ENCODE peak calls at places on chromosomes 6 and 20, in four cellular contexts. One of them, this sample, is unnamed. For H3K4me1, the result is how much of the 10 kb centered on the place peaks cover.

GRCh38 chr6:46411798-46412197 is 79.5 kb downstream of the RCAN2 start:
- DNase-seq in ovary: no peak
- DNase-seq in stomach: no peak
- DNase-seq in heart left ventricle: no peak
- DNase-seq in this sample: no peak

GRCh38 chr20:32539063-32539816 is 45.9 kb downstream of the NOL4L start:
- DNase-seq in ovary: no peak
- DNase-seq in stomach: no peak
- DNase-seq in heart left ventricle: no peak
- DNase-seq in this sample: no peak

GRCh38 chr20:35796556-35796955 is 24.7 kb downstream of the PHF20 start:
- DNase-seq in ovary: no peak
- DNase-seq in stomach: no peak
- DNase-seq in heart left ventricle: no peak
- DNase-seq in this sample: no peak

GRCh38 chr6:14658909-14659561 is 541.5 kb downstream of the CD83 start:
- DNase-seq in ovary: no peak
- DNase-seq in stomach: no peak
- DNase-seq in heart left ventricle: no peak
- DNase-seq in this sample: no peak

GRCh38 chr6:125271486-125272159 is 30.1 kb downstream of the HDDC2 start:
- DNase-seq in ovary: no peak
- DNase-seq in stomach: no peak
- DNase-seq in heart left ventricle: no peak
- DNase-seq in this sample: no peak

GRCh38 chr6:6701864-6702263 is 113.3 kb downstream of the LY86 start:
- DNase-seq in ovary: no peak
- DNase-seq in stomach: no peak
- DNase-seq in heart left ventricle: no peak
- DNase-seq in this sample: peak

GRCh38 chr20:41927189-41927588 is 309.0 kb upstream of the CHD6 start:
- DNase-seq in ovary: no peak
- DNase-seq in stomach: no peak
- DNase-seq in heart left ventricle: no peak
- DNase-seq in this sample: no peak

GRCh38 chr20:34773726-34774125 is 51.7 kb downstream of the NCOA6 start:
- DNase-seq in ovary: no peak
- DNase-seq in stomach: no peak
- DNase-seq in heart left ventricle: no peak
- DNase-seq in this sample: no peak

GRCh38 chr6:154070657-154071056 is 31.6 kb downstream of the OPRM1 start:
- DNase-seq in ovary: no peak
- DNase-seq in stomach: no peak
- DNase-seq in heart left ventricle: no peak
- DNase-seq in this sample: no peak

GRCh38 chr6:135176464-135176863 is 4.6 kb upstream of the MYB start:
- DNase-seq in ovary: no peak
- DNase-seq in stomach: no peak
- DNase-seq in heart left ventricle: no peak
- DNase-seq in this sample: no peak

GRCh38 chr6:44594471-44594870 is 207.0 kb downstream of the CDC5L start:
- DNase-seq in ovary: no peak
- DNase-seq in stomach: no peak
- DNase-seq in heart left ventricle: no peak
- DNase-seq in this sample: no peak

GRCh38 chr6:119173249-119174084 is 95.0 kb upstream of the FAM184A start:
- DNase-seq in ovary: no peak
- DNase-seq in stomach: no peak
- DNase-seq in heart left ventricle: no peak
- DNase-seq in this sample: no peak

GRCh38 chr20:25042531-25043498 is 15.1 kb downstream of the ACSS1 start:
- DNase-seq in ovary: no peak
- DNase-seq in stomach: peak
- DNase-seq in heart left ventricle: peak
- DNase-seq in this sample: no peak

GRCh38 chr6:119461187-119461586 is 111.6 kb upstream of the MAN1A1 start:
- DNase-seq in ovary: no peak
- DNase-seq in stomach: no peak
- DNase-seq in heart left ventricle: no peak
- DNase-seq in this sample: no peak

GRCh38 chr20:63703976-63704748 is 3.6 kb downstream of the ARFRP1 start:
- DNase-seq in ovary: no peak
- DNase-seq in stomach: no peak
- DNase-seq in heart left ventricle: no peak
- DNase-seq in this sample: no peak

GRCh38 chr6:160042014-160042773 is 73.3 kb downstream of the IGF2R start:
- DNase-seq in ovary: no peak
- DNase-seq in stomach: no peak
- DNase-seq in heart left ventricle: no peak
- DNase-seq in this sample: no peak

GRCh38 chr6:111238464-111239119 is 151.3 kb downstream of the SLC16A10 start:
- DNase-seq in ovary: no peak
- DNase-seq in stomach: no peak
- DNase-seq in heart left ventricle: no peak
- DNase-seq in this sample: no peak

GRCh38 chr20:44176833-44177533 is 10.0 kb downstream of the JPH2 start:
- DNase-seq in ovary: no peak
- DNase-seq in stomach: peak
- DNase-seq in heart left ventricle: peak
- DNase-seq in this sample: no peak

GRCh38 chr20:52318601-52319000 is 127.0 kb upstream of the ZFP64 start:
- DNase-seq in ovary: no peak
- DNase-seq in stomach: no peak
- DNase-seq in heart left ventricle: no peak
- DNase-seq in this sample: no peak

GRCh38 chr6:40688214-40688761 is 101.1 kb upstream of the LRFN2 start:
- DNase-seq in ovary: no peak
- DNase-seq in stomach: no peak
- DNase-seq in heart left ventricle: no peak
- DNase-seq in this sample: no peak

GRCh38 chr20:20864346-20865096 is 152.1 kb upstream of the RALGAPA2 start:
- DNase-seq in ovary: no peak
- DNase-seq in stomach: no peak
- DNase-seq in heart left ventricle: no peak
- DNase-seq in this sample: no peak

GRCh38 chr6:82589509-82590206 is 226.0 kb downstream of the TPBG start:
- DNase-seq in ovary: no peak
- DNase-seq in stomach: no peak
- DNase-seq in heart left ventricle: no peak
- DNase-seq in this sample: no peak

GRCh38 chr6:89273816-89274215 is 41.3 kb downstream of the GABRR2 start:
- DNase-seq in ovary: no peak
- DNase-seq in stomach: no peak
- DNase-seq in heart left ventricle: no peak
- DNase-seq in this sample: no peak

GRCh38 chr6:26473758-26474438 is 16.1 kb downstream of the BTN2A1 start:
- DNase-seq in ovary: peak
- DNase-seq in stomach: peak
- DNase-seq in heart left ventricle: peak
- DNase-seq in this sample: peak

GRCh38 chr6:106257195-106257594 is 68.4 kb downstream of the ATG5 start:
- DNase-seq in ovary: no peak
- DNase-seq in stomach: no peak
- DNase-seq in heart left ventricle: no peak
- DNase-seq in this sample: no peak

GRCh38 chr6:127514396-127515227 is 4.5 kb downstream of the MTCL3 start:
- DNase-seq in ovary: peak
- DNase-seq in stomach: no peak
- DNase-seq in heart left ventricle: peak
- DNase-seq in this sample: peak

GRCh38 chr20:1367479-1367878 is 25.4 kb downstream of the FKBP1A start:
- DNase-seq in ovary: no peak
- DNase-seq in stomach: no peak
- DNase-seq in heart left ventricle: no peak
- DNase-seq in this sample: no peak

GRCh38 chr6:14354919-14355572 is 237.5 kb downstream of the CD83 start:
- DNase-seq in ovary: peak
- DNase-seq in stomach: peak
- DNase-seq in heart left ventricle: peak
- DNase-seq in this sample: peak

GRCh38 chr20:23114018-23114417 is 27.9 kb upstream of the CD93 start:
- DNase-seq in ovary: no peak
- DNase-seq in stomach: no peak
- DNase-seq in heart left ventricle: peak
- DNase-seq in this sample: no peak

GRCh38 chr6:44217332-44218143 is 812 bp downstream of the MYMX start:
- DNase-seq in ovary: peak
- DNase-seq in stomach: peak
- DNase-seq in heart left ventricle: peak
- DNase-seq in this sample: no peak

GRCh38 chr20:56945057-56945456 is 316.0 kb downstream of the TFAP2C start:
- DNase-seq in ovary: no peak
- DNase-seq in stomach: no peak
- DNase-seq in heart left ventricle: no peak
- DNase-seq in this sample: no peak

GRCh38 chr20:57531986-57532566 is 7.1 kb upstream of the CTCFL start:
- DNase-seq in ovary: no peak
- DNase-seq in stomach: no peak
- DNase-seq in heart left ventricle: no peak
- DNase-seq in this sample: no peak

GRCh38 chr6:111263837-111264236 is 176.5 kb downstream of the SLC16A10 start:
- DNase-seq in ovary: no peak
- DNase-seq in stomach: no peak
- DNase-seq in heart left ventricle: no peak
- DNase-seq in this sample: no peak

GRCh38 chr6:17706580-17707370 is at the start of gene NUP153:
- DNase-seq in ovary: peak
- DNase-seq in stomach: peak
- DNase-seq in heart left ventricle: peak
- DNase-seq in this sample: peak
- TF ChIP-seq POLR2A in ovary: peak
- TF ChIP-seq POLR2A in stomach: peak
- TF ChIP-seq POLR2A in heart left ventricle: peak
- TF ChIP-seq POLR2A in this sample: peak

GRCh38 chr6:122454673-122455072 is 16.9 kb downstream of the SERINC1 start:
- DNase-seq in ovary: no peak
- DNase-seq in stomach: no peak
- DNase-seq in heart left ventricle: no peak
- DNase-seq in this sample: no peak

GRCh38 chr6:122461885-122462284 is 9.7 kb downstream of the SERINC1 start:
- DNase-seq in ovary: no peak
- DNase-seq in stomach: no peak
- DNase-seq in heart left ventricle: no peak
- DNase-seq in this sample: no peak

GRCh38 chr6:122458087-122458486 is 13.5 kb downstream of the SERINC1 start:
- DNase-seq in ovary: no peak
- DNase-seq in stomach: no peak
- DNase-seq in heart left ventricle: no peak
- DNase-seq in this sample: no peak

GRCh38 chr6:122459240-122459639 is 12.4 kb downstream of the SERINC1 start:
- DNase-seq in ovary: no peak
- DNase-seq in stomach: no peak
- DNase-seq in heart left ventricle: no peak
- DNase-seq in this sample: no peak
- H3K4me1 ChIP-seq in ovary: under half
- H3K4me1 ChIP-seq in stomach: half or more
- H3K4me1 ChIP-seq in heart left ventricle: under half
- H3K4me1 ChIP-seq in this sample: under half

DNA sequence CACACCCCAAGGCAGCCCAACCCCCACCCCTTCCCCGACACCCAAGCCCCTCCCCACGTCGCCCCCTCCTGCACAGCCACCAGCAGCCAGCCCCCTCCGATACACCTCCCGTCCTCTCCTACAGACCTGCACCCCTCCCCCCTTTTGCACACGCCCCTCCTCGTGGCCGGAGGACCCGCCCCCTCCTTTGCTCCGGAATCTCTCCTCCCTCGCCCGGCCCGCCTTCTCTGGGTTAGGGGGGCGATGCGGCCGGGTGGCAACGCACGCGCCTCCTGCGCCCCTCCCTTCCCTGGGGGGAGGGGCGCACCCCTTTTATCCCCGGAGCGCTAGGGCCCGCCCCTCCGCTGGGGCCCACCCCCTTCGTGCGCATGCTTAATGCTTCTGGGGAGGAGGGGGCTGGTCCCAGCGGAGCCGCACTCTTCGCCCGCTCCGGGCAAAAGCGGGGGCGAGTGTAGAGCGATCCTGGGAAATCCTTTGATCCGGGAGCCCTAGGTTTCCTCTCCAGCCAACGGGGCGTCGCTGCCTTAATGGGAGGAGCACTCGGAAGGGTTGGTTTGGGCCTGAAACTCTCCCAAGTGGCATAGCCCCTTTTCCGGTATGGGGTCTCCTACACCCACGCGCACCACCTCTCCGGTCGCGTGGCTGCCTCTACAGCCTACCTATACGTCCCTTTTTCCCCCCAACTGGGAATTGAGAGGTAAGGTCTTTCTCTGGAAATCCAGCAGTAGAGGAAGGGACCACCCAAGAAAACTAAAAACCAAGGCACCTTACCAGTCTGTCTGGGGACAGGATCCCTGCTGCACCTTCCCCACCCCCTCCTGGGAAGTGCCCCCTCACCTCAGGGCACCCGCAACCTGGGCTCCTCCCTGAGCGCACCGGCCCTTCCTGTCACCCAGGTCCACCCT is 1.9 kb downstream of the SOX12 start:
- DNase-seq in ovary: peak
- DNase-seq in stomach: peak
- DNase-seq in heart left ventricle: peak
- DNase-seq in this sample: peak
- TF ChIP-seq POLR2A in ovary: peak
- TF ChIP-seq POLR2A in stomach: no peak
- TF ChIP-seq POLR2A in heart left ventricle: peak
- TF ChIP-seq POLR2A in this sample: peak

GRCh38 chr20:38106461-38106860 is 58.6 kb downstream of the TGM2 start:
- DNase-seq in ovary: no peak
- DNase-seq in stomach: no peak
- DNase-seq in heart left ventricle: no peak
- DNase-seq in this sample: no peak

GRCh38 chr20:38110525-38111178 is 54.4 kb downstream of the TGM2 start:
- DNase-seq in ovary: no peak
- DNase-seq in stomach: no peak
- DNase-seq in heart left ventricle: no peak
- DNase-seq in this sample: no peak

GRCh38 chr20:38109657-38110524 is 55.2 kb downstream of the TGM2 start:
- DNase-seq in ovary: no peak
- DNase-seq in stomach: no peak
- DNase-seq in heart left ventricle: peak
- DNase-seq in this sample: peak

GRCh38 chr20:38109025-38109541 is 56.0 kb downstream of the TGM2 start:
- DNase-seq in ovary: no peak
- DNase-seq in stomach: no peak
- DNase-seq in heart left ventricle: peak
- DNase-seq in this sample: peak

DNA sequence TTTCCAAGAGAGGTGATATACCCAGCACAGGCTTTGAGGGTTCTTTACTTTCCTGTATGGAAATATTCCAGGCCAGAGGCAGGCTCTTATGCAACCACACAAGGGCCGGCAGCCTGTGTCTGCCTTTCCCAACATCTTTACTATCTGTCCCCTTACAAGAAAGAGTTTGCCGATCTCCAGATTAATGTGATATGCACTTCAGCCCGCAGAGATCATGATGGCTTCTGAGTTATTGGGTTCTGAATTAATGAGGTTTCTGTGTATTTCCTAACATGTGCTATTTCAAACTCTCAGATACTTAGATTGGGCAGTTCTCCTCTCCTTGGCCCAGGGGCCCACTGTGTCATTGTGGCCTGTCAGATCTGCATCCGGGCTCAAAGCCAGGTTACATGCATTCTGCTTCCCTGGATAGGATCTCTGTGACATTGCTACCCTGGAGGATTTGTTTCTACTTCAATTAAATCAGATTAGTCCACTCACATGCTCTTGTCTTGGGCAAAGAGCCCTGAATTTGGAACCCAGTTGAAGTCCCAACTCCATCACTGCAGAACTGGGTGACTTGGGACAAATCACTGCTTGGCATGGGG is 56.5 kb downstream of the TGM2 start:
- DNase-seq in ovary: no peak
- DNase-seq in stomach: no peak
- DNase-seq in heart left ventricle: peak
- DNase-seq in this sample: peak
- H3K4me1 ChIP-seq in ovary: under half
- H3K4me1 ChIP-seq in stomach: under half
- H3K4me1 ChIP-seq in heart left ventricle: under half
- H3K4me1 ChIP-seq in this sample: under half